ENCODE peak calls at places on chromosomes 5 and 9, in four cellular contexts. Y is tibial artery, H is pancreas, E is GM23248. U is an unnamed sample.

GRCh38 chr9:99445377-99445891 is 223.4 kb downstream of the SEC61B start:
- DNase-seq in Y (peak), H (no peak), E (peak), U (no peak)

GRCh38 chr9:113734826-113735225 is 141.3 kb upstream of the ZNF618 start:
- DNase-seq in Y (no peak), H (no peak), E (no peak), U (no peak)

GRCh38 chr9:70987986-70988385 is 133.4 kb downstream of the TRPM3 start:
- DNase-seq in Y (no peak), H (no peak), E (peak), U (no peak)

GRCh38 chr9:33921967-33922895 is 105.3 kb downstream of the UBE2R2 start:
- DNase-seq in Y (no peak), H (no peak), E (peak), U (no peak)

GRCh38 chr9:12934515-12935301 is 159.9 kb downstream of the LURAP1L start:
- DNase-seq in Y (peak), H (no peak), E (peak), U (no peak)

GRCh38 chr9:35842020-35842745 is 13.2 kb downstream of the TMEM8B start:
- DNase-seq in Y (no peak), H (no peak), E (peak), U (no peak)

GRCh38 chr9:14311940-14312572 is 1.9 kb downstream of the NFIB start:
- DNase-seq in Y (no peak), H (no peak), E (no peak), U (no peak)

GRCh38 chr5:88785396-88786216 is 97.4 kb downstream of the MEF2C start:
- DNase-seq in Y (no peak), H (no peak), E (peak), U (no peak)

GRCh38 chr5:60399507-60399906 is 300.5 kb downstream of the DEPDC1B start:
- DNase-seq in Y (peak), H (no peak), E (no peak), U (no peak)

GRCh38 chr5:82274343-82275266 is 3.5 kb downstream of the RPS23 start:
- DNase-seq in Y (no peak), H (peak), E (no peak), U (no peak)

GRCh38 chr9:70263421-70263820 is 4.6 kb downstream of the SMC5 start:
- DNase-seq in Y (no peak), H (no peak), E (peak), U (no peak)

GRCh38 chr9:70587143-70587710 is 172.8 kb upstream of the KLF9 start:
- DNase-seq in Y (no peak), H (no peak), E (peak), U (no peak)

GRCh38 chr5:69415584-69415958 is 655 bp downstream of the MARVELD2 start:
- DNase-seq in Y (no peak), H (peak), E (no peak), U (peak)

GRCh38 chr5:139410121-139410885 is 6.4 kb upstream of the SPATA24 start:
- DNase-seq in Y (no peak), H (no peak), E (peak), U (no peak)

GRCh38 chr5:132064140-132064539 is 3.7 kb downstream of the IL3 start:
- DNase-seq in Y (peak), H (peak), E (no peak), U (no peak)

GRCh38 chr9:115142502-115143265 is 24.7 kb upstream of the TNC start:
- DNase-seq in Y (no peak), H (no peak), E (peak), U (no peak)

GRCh38 chr5:170111088-170111796 is 5.5 kb downstream of the FOXI1 start:
- DNase-seq in Y (no peak), H (no peak), E (no peak), U (no peak)

GRCh38 chr9:71506821-71507220 is 261.5 kb downstream of the CEMIP2 start:
- DNase-seq in Y (no peak), H (no peak), E (peak), U (no peak)

DNA sequence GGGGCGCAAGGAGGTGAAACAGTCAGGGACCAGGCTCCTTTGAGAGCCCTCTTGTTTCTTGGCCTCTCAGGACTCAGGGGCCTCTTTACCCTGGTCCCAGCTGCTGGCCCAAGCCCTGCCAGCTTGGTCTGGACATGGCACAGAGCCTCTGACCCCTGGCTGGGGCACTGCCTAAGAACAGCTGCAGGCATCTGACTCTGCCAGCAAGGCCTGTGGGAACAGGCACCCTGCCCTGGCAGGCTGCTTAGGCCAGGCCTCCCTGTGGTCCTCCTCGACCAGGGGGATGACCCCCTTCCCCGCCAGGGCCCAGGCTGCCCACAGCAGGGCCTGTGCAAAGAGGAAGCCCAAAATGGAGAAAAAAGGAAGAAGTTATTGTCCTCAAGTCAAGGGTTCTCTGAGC is 25.5 kb downstream of the OLFML2A start:
- DNase-seq in Y (no peak), H (no peak), E (no peak), U (no peak)
- H3K27ac ChIP-seq in Y (no peak), H (no peak), E (no peak), U (no peak)

GRCh38 chr5:1101991-1102713 is 9.7 kb downstream of the SLC12A7 start:
- DNase-seq in Y (no peak), H (no peak), E (no peak), U (no peak)
- H3K4me3 ChIP-seq in Y (no peak), H (no peak), E (no peak), U (no peak)

GRCh38 chr5:154829181-154829588 is 21.2 kb downstream of the FAXDC2 start:
- DNase-seq in Y (no peak), H (no peak), E (no peak), U (no peak)

GRCh38 chr5:154830596-154830995 is 19.8 kb downstream of the FAXDC2 start:
- DNase-seq in Y (no peak), H (no peak), E (no peak), U (no peak)

GRCh38 chr5:154830219-154830595 is 20.2 kb downstream of the FAXDC2 start:
- DNase-seq in Y (no peak), H (no peak), E (no peak), U (no peak)

GRCh38 chr5:154831451-154831850 is 19.0 kb downstream of the FAXDC2 start:
- DNase-seq in Y (peak), H (no peak), E (no peak), U (no peak)

DNA sequence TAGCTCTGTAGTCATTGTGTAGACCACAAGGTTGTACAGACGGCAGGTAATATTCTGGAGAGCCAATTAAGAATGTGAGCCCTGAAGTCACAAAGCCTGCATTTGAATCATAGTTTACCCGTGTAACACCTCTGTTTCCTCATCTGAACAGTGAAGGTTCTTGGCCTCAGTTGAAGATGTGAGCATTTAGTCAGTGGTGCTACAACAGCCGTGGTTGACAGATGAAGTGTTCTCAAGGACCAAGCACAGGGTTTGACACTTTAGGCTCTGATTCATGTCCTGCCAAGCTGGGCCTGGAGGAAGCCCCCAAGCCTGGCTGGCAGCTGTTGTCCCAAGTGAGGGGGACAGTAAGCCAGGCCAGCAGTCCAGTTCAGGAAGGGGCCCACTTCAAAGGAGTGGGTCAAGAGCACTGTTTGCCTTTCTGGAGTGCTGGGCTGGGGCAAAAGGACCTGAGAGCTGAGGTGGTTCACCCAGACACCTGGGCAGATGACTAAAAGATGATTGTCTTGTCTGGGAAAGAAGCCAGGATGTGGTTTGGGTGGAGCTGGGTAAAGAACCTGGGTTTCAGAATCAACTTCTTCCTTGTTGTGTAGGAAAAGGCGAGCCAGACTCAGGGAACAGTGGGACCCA is 20.7 kb downstream of the FAXDC2 start:
- DNase-seq in Y (no peak), H (no peak), E (peak), U (no peak)
- H3K27ac ChIP-seq in Y (no peak), H (no peak), E (no peak), U (peak)

GRCh38 chr5:141186897-141187512 is at the start of gene PCDHB9:
- DNase-seq in Y (no peak), H (no peak), E (peak), U (no peak)

GRCh38 chr5:141180313-141180712 is 1.9 kb upstream of the PCDHB16 start:
- DNase-seq in Y (no peak), H (no peak), E (no peak), U (no peak)

GRCh38 chr5:141182248-141182647 is at the start of gene PCDHB16:
- DNase-seq in Y (no peak), H (no peak), E (peak), U (no peak)
- H3K4me3 ChIP-seq in Y (peak), H (no peak), E (peak), U (peak)

GRCh38 chr5:19986036-19986619 is 1.9 kb downstream of the CDH18 start:
- DNase-seq in Y (no peak), H (no peak), E (peak), U (no peak)

GRCh38 chr5:19986806-19987205 is 1.2 kb downstream of the CDH18 start:
- DNase-seq in Y (no peak), H (no peak), E (no peak), U (no peak)

GRCh38 chr5:19987594-19988345 is at the start of gene CDH18:
- DNase-seq in Y (peak), H (peak), E (peak), U (peak)

GRCh38 chr5:19988447-19988846 is 447 bp upstream of the CDH18 start:
- DNase-seq in Y (no peak), H (no peak), E (no peak), U (no peak)
- H3K27ac ChIP-seq in Y (no peak), H (no peak), E (no peak), U (no peak)

DNA sequence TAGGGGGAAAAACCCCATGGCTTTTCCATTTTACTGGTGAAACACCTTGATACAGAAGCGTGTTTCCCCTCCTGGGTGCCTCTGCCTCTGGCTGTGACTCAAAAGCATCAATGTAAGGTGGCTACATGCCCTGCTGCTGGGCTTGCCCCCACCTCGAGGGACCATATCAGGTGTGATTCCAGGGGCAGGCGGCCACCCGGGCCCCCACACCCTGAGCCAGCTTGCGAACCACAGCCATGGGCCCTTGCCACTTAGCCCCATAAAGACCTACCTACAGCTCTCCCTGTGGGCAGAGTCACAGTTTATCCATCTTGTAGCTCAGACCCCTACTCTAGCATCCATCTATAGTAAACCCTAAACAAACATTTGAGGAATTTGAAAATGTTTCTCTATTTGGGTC is 10.8 kb downstream of the SHC3 start:
- DNase-seq in Y (no peak), H (no peak), E (no peak), U (no peak)
- H3K4me3 ChIP-seq in Y (no peak), H (no peak), E (no peak), U (no peak)

DNA sequence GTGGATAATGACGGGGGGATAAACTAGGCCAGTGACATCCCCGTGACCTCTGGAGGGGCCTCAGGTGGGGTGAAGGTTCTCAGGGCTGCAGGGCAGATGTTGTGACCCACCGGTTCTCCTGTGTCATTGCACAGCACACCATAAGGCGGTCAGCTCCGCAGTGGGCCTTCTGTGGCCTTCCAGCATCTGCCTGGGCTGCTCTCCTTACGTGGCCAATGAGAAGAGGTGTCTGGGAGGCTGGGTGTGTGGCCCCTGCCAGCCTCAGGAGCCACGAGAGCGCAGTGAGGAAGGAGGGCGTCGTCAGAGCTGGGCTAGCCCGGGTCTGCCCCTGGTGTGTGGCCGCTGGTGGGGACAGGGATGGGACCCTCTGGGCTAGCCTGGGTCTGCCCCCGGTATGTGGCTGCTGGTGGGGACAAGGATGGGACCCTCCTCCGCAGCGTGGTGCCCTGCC is 48.7 kb downstream of the COL5A1 start:
- DNase-seq in Y (peak), H (peak), E (no peak), U (no peak)
- H3K27ac ChIP-seq in Y (peak), H (no peak), E (peak), U (no peak)